ENCODE peak calls at places on chromosomes 4 and X, in seven cellular contexts. I, V, R, G, J, M and Y are unnamed samples.

GRCh38 chr4:64545593-64545992 is 136.3 kb upstream of the TECRL start:
- DNase-seq in I (no peak), V (no peak), R (no peak), G (no peak), J (no peak), M (no peak), Y (peak; percentile 52)

GRCh38 chrX:85505801-85506200 is 126.3 kb upstream of the POF1B start:
- DNase-seq in I (no peak), V (no peak), R (no peak), G (no peak), J (no peak), M (no peak), Y (no peak)

GRCh38 chr4:26900765-26901164 is 40.1 kb downstream of the STIM2 start:
- DNase-seq in I (no peak), V (no peak), R (no peak), G (no peak), J (no peak), M (no peak), Y (no peak)

GRCh38 chrX:12403474-12404082 is 265.3 kb downstream of the FRMPD4 start:
- DNase-seq in I (no peak), V (no peak), R (no peak), G (no peak), J (no peak), M (no peak), Y (no peak)

GRCh38 chr4:18695733-18696527 is 674.4 kb upstream of the LCORL start:
- DNase-seq in I (no peak), V (no peak), R (no peak), G (no peak), J (no peak), M (no peak), Y (no peak)

GRCh38 chr4:133151301-133151680 is 2.2 kb downstream of the PCDH10 start:
- DNase-seq in I (no peak), V (no peak), R (peak; percentile 44), G (no peak), J (no peak), M (peak; percentile 47), Y (peak; percentile 96)

GRCh38 chr4:616911-617643 is 8.3 kb upstream of the PDE6B start:
- DNase-seq in I (no peak), V (no peak), R (no peak), G (no peak), J (no peak), M (no peak), Y (no peak)

GRCh38 chr4:54017308-54017707 is 47.1 kb downstream of the CHIC2 start:
- DNase-seq in I (no peak), V (no peak), R (no peak), G (no peak), J (no peak), M (no peak), Y (no peak)

GRCh38 chrX:74119016-74119910 is 184.7 kb upstream of the ZCCHC13 start:
- DNase-seq in I (no peak), V (no peak), R (no peak), G (no peak), J (no peak), M (peak; percentile 66), Y (no peak)

GRCh38 chrX:145817666-145818521 is at the start of gene SLITRK2:
- DNase-seq in I (no peak), V (no peak), R (peak; percentile 39), G (no peak), J (no peak), M (no peak), Y (peak; percentile 47)

GRCh38 chrX:19342331-19342906 is 1.3 kb upstream of the PDHA1 start:
- DNase-seq in I (no peak), V (no peak), R (no peak), G (no peak), J (no peak), M (peak; percentile 9), Y (no peak)

GRCh38 chrX:103774070-103774642 is 2.5 kb upstream of the PLP1 start:
- DNase-seq in I (no peak), V (no peak), R (peak; percentile 30), G (no peak), J (no peak), M (peak; percentile 25), Y (peak; percentile 87)

GRCh38 chrX:100381613-100382012 is 28.5 kb downstream of the PCDH19 start:
- DNase-seq in I (no peak), V (no peak), R (no peak), G (no peak), J (no peak), M (no peak), Y (no peak)

GRCh38 chr4:97910005-97910404 is 233.3 kb downstream of the STPG2 start:
- DNase-seq in I (no peak), V (no peak), R (no peak), G (no peak), J (no peak), M (no peak), Y (no peak)

GRCh38 chr4:167234388-167234881 is at the start of gene SPOCK3:
- DNase-seq in I (no peak), V (no peak), R (peak; percentile 69), G (no peak), J (no peak), M (peak; percentile 54), Y (peak; percentile 74)

GRCh38 chrX:16222123-16222522 is 54.8 kb downstream of the MAGEB17 start:
- DNase-seq in I (no peak), V (peak; percentile 36), R (no peak), G (no peak), J (no peak), M (peak; percentile 72), Y (no peak)

GRCh38 chr4:94160774-94161173 is 46.9 kb upstream of the SMARCAD1 start:
- DNase-seq in I (no peak), V (no peak), R (no peak), G (no peak), J (no peak), M (no peak), Y (no peak)

GRCh38 chrX:139126493-139126892 is 404.0 kb upstream of the F9 start:
- DNase-seq in I (no peak), V (no peak), R (no peak), G (peak; percentile 11), J (no peak), M (no peak), Y (no peak)

GRCh38 chr4:84493092-84493850 is 5.8 kb downstream of the NKX6-1 start:
- DNase-seq in I (no peak), V (no peak), R (no peak), G (no peak), J (no peak), M (peak; percentile 42), Y (no peak)

GRCh38 chrX:63959975-63960374 is 175.0 kb upstream of the ARHGEF9 start:
- DNase-seq in I (no peak), V (no peak), R (no peak), G (no peak), J (no peak), M (no peak), Y (no peak)

GRCh38 chr4:7861440-7861881 is 78.2 kb downstream of the AFAP1 start:
- DNase-seq in I (no peak), V (peak; percentile 90), R (no peak), G (no peak), J (no peak), M (peak; percentile 99), Y (no peak)

GRCh38 chr4:84530871-84531270 is 31.8 kb upstream of the NKX6-1 start:
- DNase-seq in I (no peak), V (peak; percentile 23), R (no peak), G (no peak), J (no peak), M (peak; percentile 28), Y (no peak)

GRCh38 chrX:105635794-105636193 is 186.5 kb upstream of the NRK start:
- DNase-seq in I (no peak), V (no peak), R (no peak), G (no peak), J (no peak), M (no peak), Y (no peak)

GRCh38 chr4:108779958-108780357 is 17.1 kb upstream of the ETNPPL start:
- DNase-seq in I (no peak), V (no peak), R (no peak), G (no peak), J (no peak), M (no peak), Y (no peak)

GRCh38 chr4:83785906-83786305 is 250.0 kb downstream of the GPAT3 start:
- DNase-seq in I (no peak), V (no peak), R (no peak), G (no peak), J (no peak), M (no peak), Y (no peak)

GRCh38 chr4:16508968-16509367 is 282.7 kb upstream of the TAPT1 start:
- DNase-seq in I (no peak), V (no peak), R (no peak), G (no peak), J (no peak), M (no peak), Y (no peak)

GRCh38 chrX:72685810-72686465 is 28.2 kb downstream of the PHKA1 start:
- DNase-seq in I (no peak), V (no peak), R (no peak), G (no peak), J (no peak), M (peak; percentile 58), Y (no peak)

GRCh38 chr4:112127736-112128322 is 17.4 kb upstream of the FAM241A start:
- DNase-seq in I (no peak), V (no peak), R (no peak), G (no peak), J (no peak), M (peak; percentile 69), Y (no peak)

GRCh38 chrX:2595258-2595657 is 94.5 kb upstream of the DHRSX start:
- DNase-seq in I (no peak), V (no peak), R (no peak), G (no peak), J (no peak), M (peak; percentile 70), Y (no peak)

GRCh38 chr4:43224591-43224990 is 332.1 kb downstream of the GRXCR1 start:
- DNase-seq in I (no peak), V (no peak), R (no peak), G (no peak), J (no peak), M (peak; percentile 6), Y (no peak)

GRCh38 chr4:183987987-183988392 is 82.9 kb downstream of the STOX2 start:
- DNase-seq in I (no peak), V (peak; percentile 81), R (peak; percentile 42), G (no peak), J (no peak), M (peak; percentile 97), Y (peak; percentile 95)

GRCh38 chr4:158810487-158811215 is 41.8 kb downstream of the FNIP2 start:
- DNase-seq in I (no peak), V (peak; percentile 98), R (no peak), G (peak; percentile 9), J (no peak), M (peak; percentile 100), Y (peak; percentile 73)

GRCh38 chr4:139819082-139819481 is 153.5 kb downstream of the MGST2 start:
- DNase-seq in I (no peak), V (no peak), R (no peak), G (no peak), J (no peak), M (no peak), Y (no peak)

GRCh38 chr4:159003420-159004253 is 99.2 kb upstream of the RAPGEF2 start:
- DNase-seq in I (no peak), V (no peak), R (no peak), G (no peak), J (no peak), M (peak; percentile 64), Y (no peak)

GRCh38 chr4:68361146-68361589 is 11.3 kb upstream of the YTHDC1 start:
- DNase-seq in I (no peak), V (peak; percentile 36), R (no peak), G (no peak), J (no peak), M (peak; percentile 62), Y (no peak)

GRCh38 chr4:140109626-140110213 is 44.3 kb downstream of the MAML3 start:
- DNase-seq in I (no peak), V (no peak), R (no peak), G (no peak), J (no peak), M (no peak), Y (no peak)